ENCODE peak calls at places on chromosome 18, in six cellular contexts. T is PC-3, C is nephron progenitor cell, S is C1 segment of cervical spinal cord, D is hypothalamus, M is HTR-8/SVneo. J is an unnamed sample.

GRCh38 chr18:48910972-48911545 is 39.7 kb downstream of the SMAD7 start:
- DNase-seq in T (no peak), C (no peak), S (no peak), D (no peak), M (no peak), J (no peak)

GRCh38 chr18:77132369-77133050 is at the start of gene MBP:
- DNase-seq in T (peak; percentile 75), C (peak; percentile 67), S (no peak), D (no peak), M (no peak), J (no peak)

GRCh38 chr18:79458131-79458838 is 62.6 kb downstream of the NFATC1 start:
- DNase-seq in T (peak; percentile 80), C (no peak), S (no peak), D (no peak), M (peak; percentile 74), J (no peak)

GRCh38 chr18:3451989-3452749 is 2.2 kb downstream of the TGIF1 start:
- DNase-seq in T (peak; percentile 60), C (peak; percentile 53), S (peak; percentile 45), D (peak; percentile 30), M (no peak), J (no peak)

GRCh38 chr18:5582054-5582453 is 38.3 kb upstream of the EPB41L3 start:
- DNase-seq in T (no peak), C (peak; percentile 36), S (no peak), D (no peak), M (peak; percentile 21), J (no peak)

GRCh38 chr18:52605345-52605744 is 265.3 kb downstream of the DCC start:
- DNase-seq in T (no peak), C (no peak), S (no peak), D (no peak), M (no peak), J (no peak)

GRCh38 chr18:79564441-79564840 is 115.2 kb upstream of the CTDP1 start:
- DNase-seq in T (no peak), C (no peak), S (no peak), D (no peak), M (no peak), J (no peak)

GRCh38 chr18:44729631-44730101 is 49.0 kb downstream of the SETBP1 start:
- DNase-seq in T (no peak), C (no peak), S (no peak), D (no peak), M (no peak), J (no peak)

GRCh38 chr18:21548647-21549046 is 51.9 kb downstream of the ESCO1 start:
- DNase-seq in T (no peak), C (no peak), S (no peak), D (no peak), M (no peak), J (no peak)

GRCh38 chr18:73943763-73944162 is 203.9 kb downstream of the FBXO15 start:
- DNase-seq in T (no peak), C (no peak), S (no peak), D (no peak), M (no peak), J (no peak)

GRCh38 chr18:33212363-33212762 is 228.2 kb downstream of the CCDC178 start:
- DNase-seq in T (peak; percentile 34), C (no peak), S (no peak), D (no peak), M (no peak), J (no peak)

GRCh38 chr18:63540131-63540530 is 2.0 kb upstream of the SERPINB12 start:
- DNase-seq in T (peak; percentile 28), C (no peak), S (no peak), D (no peak), M (peak; percentile 10), J (no peak)

GRCh38 chr18:66560092-66560491 is 43.8 kb downstream of the CDH19 start:
- DNase-seq in T (peak; percentile 72), C (no peak), S (no peak), D (no peak), M (no peak), J (no peak)

GRCh38 chr18:40708726-40709125 is 1246.3 kb upstream of the PIK3C3 start:
- DNase-seq in T (no peak), C (no peak), S (no peak), D (no peak), M (no peak), J (no peak)

GRCh38 chr18:29123706-29124530 is 947.0 kb upstream of the CDH2 start:
- DNase-seq in T (no peak), C (no peak), S (no peak), D (no peak), M (peak; percentile 0), J (no peak)

J was measured in CMK.